ENCODE peak calls at places on chromosome 7, in six cellular contexts. B is Caco-2, W is GM23338, P is B cell, O is GM12864, A is progenitor cell of endocrine pancreas. X is an unnamed sample.
A peak's percentile ranks its signal among the peaks of the same experiment; 100 is the strongest.

GRCh38 chr7:27633062-27633461 is 29.6 kb downstream of the HIBADH start:
- DNase-seq in P (no peak), A (no peak), B (no peak), O (no peak), W (no peak), X (no peak)

GRCh38 chr7:137454169-137455166 is 110.9 kb upstream of the PTN start:
- DNase-seq in B (peak; percentile 43), O (no peak), P (no peak), W (peak; percentile 66), A (no peak), X (no peak)

GRCh38 chr7:99002827-99003212 is 124.5 kb downstream of the TRRAP start:
- DNase-seq in P (no peak), W (no peak), A (no peak), O (no peak), B (no peak), X (no peak)

GRCh38 chr7:159078193-159078910 is 66.3 kb downstream of the VIPR2 start:
- DNase-seq in A (no peak), W (no peak), O (no peak), B (no peak), P (no peak), X (no peak)

GRCh38 chr7:112386619-112387018 is 63.6 kb upstream of the IFRD1 start:
- DNase-seq in B (no peak), P (no peak), W (no peak), A (no peak), O (no peak), X (no peak)

GRCh38 chr7:27210441-27211083 is 10.7 kb upstream of the HOXA13 start:
- DNase-seq in O (no peak), P (peak; percentile 45), B (peak; percentile 74), W (peak; percentile 92), A (no peak), X (no peak)

GRCh38 chr7:18778594-18778993 is 283.0 kb downstream of the HDAC9 start:
- DNase-seq in O (no peak), B (no peak), A (no peak), P (no peak), W (no peak), X (no peak)

GRCh38 chr7:91151916-91152315 is 112.3 kb upstream of the FZD1 start:
- DNase-seq in P (no peak), B (no peak), O (no peak), W (no peak), A (no peak), X (no peak)

GRCh38 chr7:150936018-150936417 is 42.1 kb downstream of the KCNH2 start:
- DNase-seq in P (no peak), O (no peak), W (no peak), A (no peak), B (no peak), X (no peak)

DNA sequence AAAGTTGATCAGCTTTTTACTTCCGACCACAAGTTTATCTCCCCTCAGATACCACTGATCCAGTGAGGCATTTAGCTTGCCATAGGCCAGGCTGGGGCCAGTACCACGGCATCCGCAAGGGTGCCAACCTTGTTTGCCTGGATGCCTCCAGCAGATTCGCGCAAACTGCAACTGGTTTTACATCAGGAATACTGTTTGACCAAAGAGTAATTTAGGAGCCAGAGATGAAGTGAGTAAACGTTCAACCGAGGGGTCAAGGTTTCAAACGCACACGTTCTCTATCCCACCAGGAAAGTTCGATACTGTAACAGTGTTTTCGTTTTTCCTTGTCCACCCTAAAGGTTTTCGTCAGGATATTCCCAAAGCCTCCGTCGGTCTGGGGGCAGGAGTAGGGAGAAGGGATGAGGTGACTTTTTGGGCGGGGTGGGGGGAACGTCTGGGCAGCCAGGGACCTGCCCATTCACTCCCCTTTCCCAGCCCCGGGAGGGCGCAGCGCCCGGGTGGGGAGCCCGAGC is at the start of gene MDFIC:
- DNase-seq in W (peak; percentile 64), B (no peak), P (no peak), O (no peak), A (no peak), X (no peak)
- TF ChIP-seq CTCF in W (no peak), B (no peak), P (no peak), O (peak; percentile 3), A (no peak), X (no peak)

GRCh38 chr7:156836443-156836842 is 56.5 kb downstream of the LMBR1 start:
- DNase-seq in O (no peak), P (no peak), A (no peak), W (no peak), B (no peak), X (no peak)

GRCh38 chr7:156834462-156834861 is 58.5 kb downstream of the LMBR1 start:
- DNase-seq in P (no peak), W (no peak), A (no peak), B (no peak), O (no peak), X (no peak)

GRCh38 chr7:156829669-156830336 is 63.2 kb downstream of the LMBR1 start:
- DNase-seq in W (no peak), O (no peak), B (no peak), P (no peak), A (no peak), X (no peak)

GRCh38 chr7:156832195-156832877 is 60.6 kb downstream of the LMBR1 start:
- DNase-seq in W (no peak), P (no peak), A (no peak), B (no peak), O (no peak), X (no peak)

DNA sequence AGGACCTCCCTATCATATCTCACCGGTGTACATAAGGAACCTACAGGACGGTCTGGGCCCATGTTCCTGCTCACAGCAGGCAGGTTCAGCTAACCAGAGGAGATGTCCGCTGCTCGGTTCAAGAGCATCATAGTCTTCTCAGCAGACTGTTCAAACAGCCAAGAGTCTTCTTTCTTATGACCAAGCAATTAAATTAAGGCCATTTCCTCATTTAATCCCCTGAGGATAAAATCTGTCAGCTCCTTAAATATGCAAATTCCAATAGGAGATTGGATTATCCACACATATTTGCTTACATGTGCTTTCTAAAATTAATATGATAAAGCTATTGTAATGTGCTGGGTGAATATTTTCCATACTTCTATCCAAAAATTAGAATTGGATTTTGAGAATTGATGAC is 59.7 kb downstream of the LMBR1 start:
- DNase-seq in P (no peak), A (no peak), W (no peak), O (no peak), B (no peak), X (no peak)
- TF ChIP-seq CTCF in P (no peak), A (no peak), W (no peak), O (no peak), B (no peak), X (no peak)

DNA sequence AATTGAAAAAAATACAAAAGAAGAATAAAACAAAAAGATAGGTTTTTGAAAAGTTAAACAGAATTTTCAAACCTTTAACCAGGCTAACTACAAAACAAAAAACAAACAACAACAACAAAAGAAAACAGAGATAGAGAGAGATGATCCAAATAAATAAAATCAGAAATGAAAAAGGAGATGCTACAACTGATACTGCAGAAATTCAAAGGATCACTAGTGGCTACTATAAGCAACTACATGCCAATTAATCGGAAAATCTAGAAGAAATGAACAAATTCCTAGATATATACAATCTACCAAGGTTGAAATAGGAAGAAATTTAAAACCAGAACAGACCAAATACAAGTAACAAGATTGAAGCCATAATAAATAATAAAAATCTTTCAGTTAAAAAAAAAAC is 326.8 kb upstream of the VSTM2A start:
- DNase-seq in A (no peak), P (no peak), O (no peak), B (no peak), W (no peak), X (no peak)
- TF ChIP-seq CTCF in A (peak; percentile 16), P (no peak), O (no peak), B (no peak), W (peak; percentile 32), X (peak; percentile 54)

GRCh38 chr7:108384721-108385483 is 71.3 kb downstream of the NRCAM start:
- DNase-seq in O (no peak), A (no peak), B (no peak), W (peak; percentile 55), P (no peak), X (no peak)
- TF ChIP-seq CTCF in O (peak; percentile 54), A (peak; percentile 26), B (peak; percentile 30), W (peak; percentile 60), P (peak; percentile 52), X (peak; percentile 29)

DNA sequence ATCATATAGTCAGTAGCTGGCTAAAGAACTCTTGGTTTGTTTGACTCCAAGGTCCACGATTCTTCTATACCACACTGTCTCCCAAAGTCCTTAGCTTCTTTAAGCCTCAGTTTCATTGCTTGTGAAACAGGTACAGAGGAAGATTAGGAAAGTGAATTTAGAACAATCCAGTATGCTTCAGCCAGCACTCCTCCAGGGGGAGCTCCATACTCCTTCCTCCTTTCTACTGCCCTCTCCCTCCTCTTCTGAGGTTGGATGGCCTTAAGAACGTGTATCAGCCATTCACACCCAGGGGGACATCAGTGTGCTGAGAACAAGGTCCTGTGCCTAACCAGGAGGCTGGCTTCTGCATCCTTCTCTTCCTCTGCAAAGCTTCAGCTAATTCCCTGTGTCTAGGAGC is 54.8 kb upstream of the CALD1 start:
- DNase-seq in W (peak; percentile 79), A (no peak), B (peak; percentile 61), P (no peak), O (no peak), X (no peak)
- TF ChIP-seq CTCF in W (peak; percentile 88), A (peak; percentile 55), B (peak; percentile 61), P (no peak), O (peak; percentile 69), X (peak; percentile 41)

X was measured in type B pancreatic cell.